ENCODE peak calls at places on chromosomes 13 and 19, in eight cellular contexts. W is COR-L47, V is Daoy, U is H1, R is brain microvascular endothelial cell, T is HEK293T, J is NCI-H1092, I is G401. X is an unnamed sample.
A peak's percentile ranks its signal among the peaks of the same experiment; 100 is the strongest.

GRCh38 chr13:33629610-33630009 is 188.3 kb upstream of the RFC3 start:
- DNase-seq in W (no peak), V (no peak), U (no peak), R (no peak), T (no peak), J (no peak), I (no peak), X (no peak)

GRCh38 chr13:31159306-31159705 is 2.4 kb downstream of the HSPH1 start:
- DNase-seq in W (no peak), V (no peak), U (no peak), R (no peak), T (no peak), J (no peak), I (no peak), X (no peak)

GRCh38 chr13:107824636-107825035 is 390.7 kb downstream of the LIG4 start:
- DNase-seq in W (no peak), V (no peak), U (no peak), R (no peak), T (no peak), J (no peak), I (no peak), X (no peak)

GRCh38 chr19:17479325-17479791 is 9.0 kb downstream of the SLC27A1 start:
- DNase-seq in W (no peak), V (peak; percentile 55), U (no peak), R (peak; percentile 81), T (no peak), J (no peak), I (no peak), X (peak; percentile 37)

GRCh38 chr13:28346136-28346535 is 148.8 kb downstream of the FLT1 start:
- DNase-seq in W (no peak), V (no peak), U (no peak), R (no peak), T (no peak), J (no peak), I (no peak), X (no peak)

GRCh38 chr13:48944221-48944620 is 31.5 kb upstream of the FNDC3A start:
- DNase-seq in W (no peak), V (no peak), U (no peak), R (no peak), T (no peak), J (no peak), I (no peak), X (peak; percentile 4)

GRCh38 chr13:99226493-99226892 is 25.8 kb downstream of the UBAC2 start:
- DNase-seq in W (no peak), V (no peak), U (no peak), R (no peak), T (no peak), J (no peak), I (no peak), X (no peak)

GRCh38 chr13:48125794-48126228 is 30.9 kb upstream of the MED4 start:
- DNase-seq in W (no peak), V (no peak), U (no peak), R (no peak), T (no peak), J (no peak), I (peak; percentile 82), X (no peak)

GRCh38 chr19:18153555-18154134 is 682 bp downstream of the PIK3R2 start:
- DNase-seq in W (no peak), V (no peak), U (no peak), R (no peak), T (no peak), J (peak; percentile 13), I (no peak), X (no peak)